ENCODE peak calls at places on chromosomes 12 and 14, in eight cellular contexts. One of them, this sample, is unnamed.

GRCh38 chr12:112107306-112107705 is 1.3 kb downstream of the NAA25 start:
- DNase-seq in GM23338: no peak
- DNase-seq in psoas muscle: no peak
- DNase-seq in GM12878: no peak
- DNase-seq in IMR-90: no peak
- DNase-seq in brain microvascular endothelial cell: no peak
- DNase-seq in GM06990: no peak
- DNase-seq in CD8-positive, alpha-beta T cell: no peak
- DNase-seq in this sample: no peak

GRCh38 chr12:24565300-24565699 is 383.6 kb downstream of the BCAT1 start:
- DNase-seq in GM23338: peak; percentile 50
- DNase-seq in GM12878: no peak
- DNase-seq in CD8-positive, alpha-beta T cell: no peak
- DNase-seq in GM06990: no peak
- DNase-seq in psoas muscle: no peak
- DNase-seq in IMR-90: no peak
- DNase-seq in brain microvascular endothelial cell: no peak
- DNase-seq in this sample: no peak

GRCh38 chr12:54439096-54439495 is 20.0 kb upstream of the ITGA5 start:
- DNase-seq in IMR-90: no peak
- DNase-seq in CD8-positive, alpha-beta T cell: no peak
- DNase-seq in brain microvascular endothelial cell: no peak
- DNase-seq in GM23338: no peak
- DNase-seq in GM12878: no peak
- DNase-seq in GM06990: no peak
- DNase-seq in psoas muscle: no peak
- DNase-seq in this sample: no peak

GRCh38 chr14:95023115-95023514 is 134.2 kb downstream of the DICER1 start:
- DNase-seq in IMR-90: no peak
- DNase-seq in CD8-positive, alpha-beta T cell: no peak
- DNase-seq in brain microvascular endothelial cell: no peak
- DNase-seq in GM12878: no peak
- DNase-seq in psoas muscle: no peak
- DNase-seq in GM06990: no peak
- DNase-seq in GM23338: no peak
- DNase-seq in this sample: no peak

GRCh38 chr12:14256139-14256538 is 109.3 kb upstream of the ATF7IP start:
- DNase-seq in IMR-90: peak; percentile 51
- DNase-seq in GM06990: no peak
- DNase-seq in GM12878: no peak
- DNase-seq in brain microvascular endothelial cell: peak; percentile 67
- DNase-seq in CD8-positive, alpha-beta T cell: peak; percentile 43
- DNase-seq in psoas muscle: no peak
- DNase-seq in GM23338: no peak
- DNase-seq in this sample: peak; percentile 44

GRCh38 chr12:29301114-29301513 is 79.9 kb downstream of the ERGIC2 start:
- DNase-seq in CD8-positive, alpha-beta T cell: no peak
- DNase-seq in IMR-90: no peak
- DNase-seq in GM06990: no peak
- DNase-seq in GM23338: no peak
- DNase-seq in psoas muscle: no peak
- DNase-seq in brain microvascular endothelial cell: no peak
- DNase-seq in GM12878: no peak
- DNase-seq in this sample: no peak

GRCh38 chr12:4031703-4032291 is 158.6 kb upstream of the PARP11 start:
- DNase-seq in IMR-90: peak; percentile 20
- DNase-seq in GM23338: no peak
- DNase-seq in GM06990: no peak
- DNase-seq in GM12878: no peak
- DNase-seq in CD8-positive, alpha-beta T cell: no peak
- DNase-seq in brain microvascular endothelial cell: peak; percentile 35
- DNase-seq in psoas muscle: no peak
- DNase-seq in this sample: no peak

GRCh38 chr14:52073251-52073650 is 4.4 kb upstream of the NID2 start:
- DNase-seq in GM12878: no peak
- DNase-seq in brain microvascular endothelial cell: peak; percentile 41
- DNase-seq in GM06990: no peak
- DNase-seq in CD8-positive, alpha-beta T cell: no peak
- DNase-seq in GM23338: no peak
- DNase-seq in psoas muscle: no peak
- DNase-seq in IMR-90: peak; percentile 34
- DNase-seq in this sample: no peak

GRCh38 chr14:84646791-84647500 is 883.0 kb upstream of the FLRT2 start:
- DNase-seq in GM06990: no peak
- DNase-seq in brain microvascular endothelial cell: peak; percentile 85
- DNase-seq in CD8-positive, alpha-beta T cell: no peak
- DNase-seq in IMR-90: peak; percentile 11
- DNase-seq in GM23338: no peak
- DNase-seq in psoas muscle: no peak
- DNase-seq in GM12878: no peak
- DNase-seq in this sample: no peak

GRCh38 chr12:105426766-105427165 is 96.3 kb downstream of the C12orf75 start:
- DNase-seq in CD8-positive, alpha-beta T cell: no peak
- DNase-seq in GM12878: no peak
- DNase-seq in psoas muscle: no peak
- DNase-seq in GM23338: no peak
- DNase-seq in IMR-90: no peak
- DNase-seq in brain microvascular endothelial cell: no peak
- DNase-seq in GM06990: no peak
- DNase-seq in this sample: no peak

GRCh38 chr12:105423237-105423636 is 92.7 kb downstream of the C12orf75 start:
- DNase-seq in IMR-90: no peak
- DNase-seq in GM23338: no peak
- DNase-seq in CD8-positive, alpha-beta T cell: no peak
- DNase-seq in psoas muscle: no peak
- DNase-seq in GM06990: no peak
- DNase-seq in GM12878: no peak
- DNase-seq in brain microvascular endothelial cell: no peak
- DNase-seq in this sample: no peak

GRCh38 chr12:105425263-105426174 is 95.0 kb downstream of the C12orf75 start:
- DNase-seq in GM23338: no peak
- DNase-seq in GM12878: no peak
- DNase-seq in brain microvascular endothelial cell: no peak
- DNase-seq in IMR-90: no peak
- DNase-seq in CD8-positive, alpha-beta T cell: no peak
- DNase-seq in psoas muscle: no peak
- DNase-seq in GM06990: no peak
- DNase-seq in this sample: no peak

GRCh38 chr12:105420659-105421240 is 90.3 kb downstream of the C12orf75 start:
- DNase-seq in GM23338: peak; percentile 79
- DNase-seq in psoas muscle: peak; percentile 84
- DNase-seq in brain microvascular endothelial cell: peak; percentile 77
- DNase-seq in GM12878: peak; percentile 7
- DNase-seq in IMR-90: peak; percentile 77
- DNase-seq in GM06990: peak; percentile 16
- DNase-seq in CD8-positive, alpha-beta T cell: peak; percentile 38
- DNase-seq in this sample: peak; percentile 70

DNA sequence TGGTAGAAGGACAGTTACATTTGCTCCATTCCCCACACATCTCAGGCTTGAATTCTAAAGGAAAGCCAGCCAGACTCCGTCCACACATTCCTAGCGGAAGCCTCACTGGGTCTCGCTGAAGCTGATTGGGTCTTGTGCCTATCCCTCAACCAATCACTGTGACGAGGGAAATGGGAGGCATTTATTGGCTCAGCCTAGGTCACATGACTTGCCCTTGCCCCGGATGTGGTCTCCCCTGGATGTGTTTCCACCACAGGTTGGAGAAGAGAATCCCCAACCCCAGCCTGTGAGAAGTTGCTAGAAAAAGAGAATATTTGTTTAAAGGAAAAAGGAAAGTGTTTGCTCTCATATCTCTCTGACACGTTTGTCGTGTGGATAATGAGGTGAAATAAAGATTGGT is 93.4 kb downstream of the C12orf75 start:
- DNase-seq in GM12878: no peak
- DNase-seq in GM23338: no peak
- DNase-seq in CD8-positive, alpha-beta T cell: no peak
- DNase-seq in psoas muscle: no peak
- DNase-seq in IMR-90: no peak
- DNase-seq in GM06990: no peak
- DNase-seq in brain microvascular endothelial cell: no peak
- DNase-seq in this sample: no peak
- TF ChIP-seq CTCF in GM12878: no peak
- TF ChIP-seq CTCF in GM23338: no peak
- TF ChIP-seq CTCF in CD8-positive, alpha-beta T cell: no peak
- TF ChIP-seq CTCF in psoas muscle: no peak
- TF ChIP-seq CTCF in IMR-90: no peak
- TF ChIP-seq CTCF in GM06990: no peak
- TF ChIP-seq CTCF in brain microvascular endothelial cell: no peak
- TF ChIP-seq CTCF in this sample: no peak

GRCh38 chr12:19113464-19113863 is 16.1 kb upstream of the PLEKHA5 start:
- DNase-seq in brain microvascular endothelial cell: no peak
- DNase-seq in GM06990: no peak
- DNase-seq in psoas muscle: no peak
- DNase-seq in CD8-positive, alpha-beta T cell: no peak
- DNase-seq in IMR-90: no peak
- DNase-seq in GM23338: no peak
- DNase-seq in GM12878: no peak
- DNase-seq in this sample: no peak

GRCh38 chr12:19120795-19121194 is 8.7 kb upstream of the PLEKHA5 start:
- DNase-seq in GM06990: no peak
- DNase-seq in CD8-positive, alpha-beta T cell: no peak
- DNase-seq in brain microvascular endothelial cell: no peak
- DNase-seq in psoas muscle: no peak
- DNase-seq in GM12878: no peak
- DNase-seq in IMR-90: peak; percentile 42
- DNase-seq in GM23338: no peak
- DNase-seq in this sample: no peak

GRCh38 chr12:19110541-19110940 is 19.0 kb upstream of the PLEKHA5 start:
- DNase-seq in IMR-90: peak; percentile 31
- DNase-seq in psoas muscle: no peak
- DNase-seq in GM12878: no peak
- DNase-seq in CD8-positive, alpha-beta T cell: no peak
- DNase-seq in brain microvascular endothelial cell: peak; percentile 6
- DNase-seq in GM23338: no peak
- DNase-seq in GM06990: no peak
- DNase-seq in this sample: no peak

GRCh38 chr12:19115285-19115684 is 14.2 kb upstream of the PLEKHA5 start:
- DNase-seq in psoas muscle: no peak
- DNase-seq in IMR-90: no peak
- DNase-seq in GM23338: no peak
- DNase-seq in brain microvascular endothelial cell: no peak
- DNase-seq in GM06990: no peak
- DNase-seq in CD8-positive, alpha-beta T cell: no peak
- DNase-seq in GM12878: no peak
- DNase-seq in this sample: peak; percentile 16
- H3K4me3 ChIP-seq in psoas muscle: no peak overlapping the region
- H3K4me3 ChIP-seq in IMR-90: no peak overlapping the region
- H3K4me3 ChIP-seq in GM23338: no peak overlapping the region
- H3K4me3 ChIP-seq in brain microvascular endothelial cell: no peak overlapping the region
- H3K4me3 ChIP-seq in GM06990: no peak overlapping the region
- H3K4me3 ChIP-seq in CD8-positive, alpha-beta T cell: no peak overlapping the region
- H3K4me3 ChIP-seq in GM12878: no peak overlapping the region
- H3K4me3 ChIP-seq in this sample: no peak overlapping the region

DNA sequence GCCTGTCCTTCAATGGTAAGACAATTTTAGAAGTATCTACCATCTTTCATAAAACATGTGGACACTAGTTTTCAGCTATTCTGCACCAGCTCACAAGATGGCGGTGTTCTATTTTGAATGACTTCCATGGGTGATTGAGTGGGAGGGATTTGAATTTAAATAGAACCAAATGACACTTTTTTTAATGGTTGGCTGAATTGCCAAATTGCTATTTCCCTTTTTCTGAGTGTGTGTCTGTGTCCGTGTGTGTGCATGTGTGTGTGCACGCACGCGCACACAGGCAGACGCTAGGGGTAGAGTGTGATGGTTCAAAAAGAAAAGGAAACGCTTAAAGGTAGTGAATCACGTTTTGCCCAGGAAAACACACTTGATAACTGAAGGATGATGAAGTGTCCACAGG is 362.6 kb downstream of the DAD1 start:
- DNase-seq in CD8-positive, alpha-beta T cell: no peak
- DNase-seq in GM23338: peak; percentile 68
- DNase-seq in GM12878: no peak
- DNase-seq in IMR-90: peak; percentile 59
- DNase-seq in brain microvascular endothelial cell: peak; percentile 53
- DNase-seq in GM06990: peak; percentile 6
- DNase-seq in psoas muscle: no peak
- DNase-seq in this sample: peak; percentile 29
- TF ChIP-seq CTCF in CD8-positive, alpha-beta T cell: no peak
- TF ChIP-seq CTCF in GM23338: peak; percentile 72
- TF ChIP-seq CTCF in GM12878: peak; percentile 38
- TF ChIP-seq CTCF in IMR-90: peak; percentile 46
- TF ChIP-seq CTCF in brain microvascular endothelial cell: peak; percentile 58
- TF ChIP-seq CTCF in GM06990: peak; percentile 40
- TF ChIP-seq CTCF in psoas muscle: no peak
- TF ChIP-seq CTCF in this sample: peak; percentile 21

GRCh38 chr14:100374270-100374669 is 51.1 kb downstream of the SLC25A47 start:
- DNase-seq in IMR-90: no peak
- DNase-seq in GM06990: no peak
- DNase-seq in CD8-positive, alpha-beta T cell: no peak
- DNase-seq in GM23338: no peak
- DNase-seq in psoas muscle: no peak
- DNase-seq in brain microvascular endothelial cell: no peak
- DNase-seq in GM12878: no peak
- DNase-seq in this sample: peak; percentile 27

GRCh38 chr14:100371773-100372172 is 48.6 kb downstream of the SLC25A47 start:
- DNase-seq in GM06990: no peak
- DNase-seq in psoas muscle: no peak
- DNase-seq in GM23338: peak; percentile 55
- DNase-seq in CD8-positive, alpha-beta T cell: no peak
- DNase-seq in IMR-90: no peak
- DNase-seq in GM12878: no peak
- DNase-seq in brain microvascular endothelial cell: no peak
- DNase-seq in this sample: no peak

GRCh38 chr14:100374891-100375272 is 51.7 kb downstream of the SLC25A47 start:
- DNase-seq in brain microvascular endothelial cell: no peak
- DNase-seq in GM06990: no peak
- DNase-seq in GM23338: no peak
- DNase-seq in CD8-positive, alpha-beta T cell: no peak
- DNase-seq in GM12878: no peak
- DNase-seq in psoas muscle: no peak
- DNase-seq in IMR-90: peak; percentile 20
- DNase-seq in this sample: no peak

GRCh38 chr14:100370003-100370402 is 46.9 kb downstream of the SLC25A47 start:
- DNase-seq in CD8-positive, alpha-beta T cell: no peak
- DNase-seq in GM06990: no peak
- DNase-seq in GM12878: no peak
- DNase-seq in IMR-90: no peak
- DNase-seq in brain microvascular endothelial cell: no peak
- DNase-seq in psoas muscle: no peak
- DNase-seq in GM23338: no peak
- DNase-seq in this sample: no peak

DNA sequence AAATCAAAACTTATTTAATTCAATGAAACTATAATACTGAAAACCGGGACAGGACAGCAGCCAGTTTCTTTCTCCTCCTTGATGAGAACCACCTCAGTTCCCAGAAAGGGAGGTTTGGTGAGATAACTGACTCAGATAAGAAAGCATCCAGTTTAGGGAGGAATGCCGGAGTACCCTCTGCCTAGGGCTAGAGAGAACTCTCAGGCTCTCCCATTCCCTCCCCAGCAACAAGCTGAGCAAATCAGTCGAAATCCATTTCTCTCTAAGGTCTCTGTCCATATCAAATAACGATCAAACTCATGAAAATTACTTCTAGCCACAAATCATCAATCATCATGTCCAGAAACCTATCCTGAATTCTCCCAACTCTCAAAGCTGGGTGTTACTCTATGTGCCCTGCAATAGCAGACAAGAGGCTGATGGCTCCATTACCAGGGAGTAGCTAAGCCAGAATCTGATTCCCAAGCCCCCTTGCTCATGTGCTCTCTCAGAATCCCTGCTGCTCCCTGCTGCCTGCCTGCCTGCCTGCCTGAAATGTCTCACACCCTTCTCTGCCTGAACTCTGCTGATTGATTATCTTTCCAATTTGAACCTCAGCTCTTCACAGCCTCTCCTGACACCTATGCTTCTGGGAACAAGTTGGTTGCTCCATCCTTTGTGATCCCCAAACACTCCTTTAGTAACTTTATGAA is 49.4 kb downstream of the SLC25A47 start:
- DNase-seq in GM23338: no peak
- DNase-seq in psoas muscle: no peak
- DNase-seq in GM12878: no peak
- DNase-seq in brain microvascular endothelial cell: no peak
- DNase-seq in GM06990: no peak
- DNase-seq in CD8-positive, alpha-beta T cell: no peak
- DNase-seq in IMR-90: no peak
- DNase-seq in this sample: no peak
- H3K4me3 ChIP-seq in GM23338: peak overlapping the region; percentile 3
- H3K4me3 ChIP-seq in psoas muscle: peak overlapping the region; percentile 89
- H3K4me3 ChIP-seq in GM12878: peak overlapping the region; percentile 86
- H3K4me3 ChIP-seq in brain microvascular endothelial cell: no peak overlapping the region
- H3K4me3 ChIP-seq in GM06990: peak overlapping the region; percentile 14
- H3K4me3 ChIP-seq in CD8-positive, alpha-beta T cell: no peak overlapping the region
- H3K4me3 ChIP-seq in IMR-90: peak overlapping the region; percentile 8
- H3K4me3 ChIP-seq in this sample: no peak overlapping the region

This sample was measured in GM12865.